ENCODE peak calls at places on chromosomes 12 and 14, in five cellular contexts. H, W, U, C and J are unnamed samples.

GRCh38 chr12:40439771-40440492 is 215.1 kb downstream of the LRRK2 start:
- DNase-seq in H (no peak), W (no peak), U (no peak), C (no peak), J (no peak)

GRCh38 chr14:104724981-104725771 is 1.1 kb downstream of the ADSS1 start:
- DNase-seq in H (peak), W (no peak), U (peak), C (no peak), J (peak)

GRCh38 chr12:22121224-22121623 is 75.2 kb downstream of the CMAS start:
- DNase-seq in H (no peak), W (no peak), U (no peak), C (no peak), J (no peak)

GRCh38 chr12:11805680-11806079 is 156.2 kb downstream of the ETV6 start:
- DNase-seq in H (no peak), W (no peak), U (no peak), C (no peak), J (no peak)

GRCh38 chr12:94789510-94790225 is 139.3 kb upstream of the TMCC3 start:
- DNase-seq in H (no peak), W (no peak), U (no peak), C (no peak), J (no peak)

GRCh38 chr12:77189463-77189862 is 124.1 kb upstream of the E2F7 start:
- DNase-seq in H (peak), W (no peak), U (peak), C (no peak), J (peak)

GRCh38 chr12:7123806-7124519 is 4.7 kb downstream of the RBP5 start:
- DNase-seq in H (no peak), W (no peak), U (no peak), C (no peak), J (no peak)

GRCh38 chr12:95197636-95198035 is 19.6 kb downstream of the FGD6 start:
- DNase-seq in H (no peak), W (no peak), U (no peak), C (no peak), J (no peak)

GRCh38 chr14:85241022-85241880 is 288.7 kb upstream of the FLRT2 start:
- DNase-seq in H (no peak), W (no peak), U (no peak), C (no peak), J (no peak)

GRCh38 chr14:60064491-60065072 is 27.1 kb upstream of the PCNX4 start:
- DNase-seq in H (peak), W (no peak), U (peak), C (no peak), J (peak)

GRCh38 chr12:76471579-76471978 is 88.0 kb downstream of the OSBPL8 start:
- DNase-seq in H (peak), W (no peak), U (no peak), C (no peak), J (no peak)

GRCh38 chr12:132320767-132321211 is 8.6 kb downstream of the GALNT9 start:
- DNase-seq in H (no peak), W (no peak), U (no peak), C (no peak), J (no peak)

GRCh38 chr12:43009866-43010265 is 420.3 kb upstream of the PRICKLE1 start:
- DNase-seq in H (no peak), W (no peak), U (no peak), C (no peak), J (no peak)

GRCh38 chr14:22536853-22537338 is 52.1 kb downstream of the DAD1 start:
- DNase-seq in H (peak), W (peak), U (peak), C (peak), J (peak)

GRCh38 chr12:88400302-88400701 is 180.0 kb downstream of the KITLG start:
- DNase-seq in H (no peak), W (no peak), U (no peak), C (no peak), J (no peak)

GRCh38 chr14:23139874-23140273 is 20.8 kb upstream of the CEBPE start:
- DNase-seq in H (no peak), W (no peak), U (no peak), C (no peak), J (no peak)

GRCh38 chr14:69713976-69714716 is 52.8 kb upstream of the SRSF5 start:
- DNase-seq in H (no peak), W (no peak), U (no peak), C (peak), J (no peak)

GRCh38 chr12:50088577-50089335 is 3.6 kb downstream of the SMARCD1 start:
- DNase-seq in H (peak), W (peak), U (peak), C (peak), J (peak)

GRCh38 chr12:42094277-42094676 is 50.4 kb downstream of the GXYLT1 start:
- DNase-seq in H (peak), W (no peak), U (peak), C (no peak), J (peak)

GRCh38 chr12:59084758-59085383 is 164.6 kb upstream of the LRIG3 start:
- DNase-seq in H (peak), W (peak), U (peak), C (no peak), J (peak)

GRCh38 chr14:54108481-54109471 is 152.2 kb upstream of the BMP4 start:
- DNase-seq in H (peak), W (no peak), U (peak), C (no peak), J (peak)

GRCh38 chr12:46258129-46258528 is 10.7 kb downstream of the SLC38A1 start:
- DNase-seq in H (no peak), W (no peak), U (no peak), C (no peak), J (no peak)

GRCh38 chr12:48572326-48572725 is 2.5 kb upstream of the LALBA start:
- DNase-seq in H (no peak), W (no peak), U (peak), C (no peak), J (no peak)

GRCh38 chr12:13100610-13100881 is 2.9 kb downstream of the GSG1 start:
- DNase-seq in H (no peak), W (no peak), U (no peak), C (no peak), J (no peak)